ENCODE peak calls at places on chromosomes 1 and 21, in seven cellular contexts. N, Z, V, J, K, Y and W are unnamed samples.

GRCh38 chr1:27795601-27796000 is 22.6 kb downstream of the STX12 start:
- DNase-seq in N (no peak), Z (no peak), V (no peak), J (no peak), K (no peak), Y (no peak), W (no peak)

GRCh38 chr1:57489342-57490036 is 65.6 kb upstream of the DAB1 start:
- DNase-seq in N (no peak), Z (no peak), V (no peak), J (no peak), K (peak; percentile 51), Y (no peak), W (no peak)

GRCh38 chr21:39073717-39074116 is 109.5 kb downstream of the PSMG1 start:
- DNase-seq in N (no peak), Z (no peak), V (no peak), J (no peak), K (no peak), Y (no peak), W (no peak)

GRCh38 chr1:187261637-187262036 is 432.9 kb downstream of the PLA2G4A start:
- DNase-seq in N (no peak), Z (no peak), V (no peak), J (no peak), K (no peak), Y (no peak), W (no peak)

GRCh38 chr1:52756020-52756419 is 29.8 kb downstream of the ZYG11B start:
- DNase-seq in N (no peak), Z (no peak), V (no peak), J (no peak), K (no peak), Y (no peak), W (no peak)

GRCh38 chr1:111930356-111930755 is 59.1 kb downstream of the KCND3 start:
- DNase-seq in N (no peak), Z (no peak), V (no peak), J (no peak), K (no peak), Y (no peak), W (no peak)

GRCh38 chr1:101121515-101121914 is 95.9 kb upstream of the DPH5 start:
- DNase-seq in N (no peak), Z (no peak), V (no peak), J (no peak), K (no peak), Y (no peak), W (no peak)

GRCh38 chr1:4974981-4975685 is 320.7 kb downstream of the AJAP1 start:
- DNase-seq in N (no peak), Z (no peak), V (no peak), J (no peak), K (no peak), Y (no peak), W (no peak)

GRCh38 chr1:172837816-172838680 is 179.1 kb downstream of the FASLG start:
- DNase-seq in N (no peak), Z (no peak), V (no peak), J (no peak), K (no peak), Y (no peak), W (peak; percentile 89)

GRCh38 chr1:75265792-75266191 is 131.6 kb downstream of the LHX8 start:
- DNase-seq in N (no peak), Z (peak; percentile 10), V (peak; percentile 33), J (peak; percentile 36), K (peak; percentile 74), Y (peak; percentile 67), W (peak; percentile 46)

GRCh38 chr1:58814251-58815068 is 30.6 kb upstream of the JUN start:
- DNase-seq in N (peak; percentile 64), Z (no peak), V (no peak), J (peak; percentile 41), K (peak; percentile 26), Y (no peak), W (no peak)

GRCh38 chr1:214957330-214958137 is 125.0 kb upstream of the KCNK2 start:
- DNase-seq in N (no peak), Z (no peak), V (peak; percentile 57), J (peak; percentile 85), K (no peak), Y (no peak), W (no peak)
- TF ChIP-seq MAX in N (no peak), Z (peak; percentile 90), V (no peak), J (no peak), K (no peak), Y (no peak), W (no peak)

GRCh38 chr1:212368073-212368484 is 46.6 kb downstream of the PACC1 start:
- DNase-seq in N (peak; percentile 59), Z (peak; percentile 60), V (peak; percentile 74), J (peak; percentile 78), K (peak; percentile 68), Y (peak; percentile 61), W (peak; percentile 66)

GRCh38 chr1:212367474-212368072 is 47.1 kb downstream of the PACC1 start:
- DNase-seq in N (no peak), Z (no peak), V (no peak), J (no peak), K (no peak), Y (no peak), W (no peak)

GRCh38 chr1:212364985-212365384 is 49.7 kb downstream of the PACC1 start:
- DNase-seq in N (no peak), Z (no peak), V (no peak), J (no peak), K (no peak), Y (no peak), W (no peak)

GRCh38 chr1:212366901-212367300 is 47.8 kb downstream of the PACC1 start:
- DNase-seq in N (no peak), Z (no peak), V (no peak), J (no peak), K (no peak), Y (no peak), W (no peak)
- TF ChIP-seq MAX in N (no peak), Z (no peak), V (no peak), J (no peak), K (no peak), Y (no peak), W (no peak)

DNA sequence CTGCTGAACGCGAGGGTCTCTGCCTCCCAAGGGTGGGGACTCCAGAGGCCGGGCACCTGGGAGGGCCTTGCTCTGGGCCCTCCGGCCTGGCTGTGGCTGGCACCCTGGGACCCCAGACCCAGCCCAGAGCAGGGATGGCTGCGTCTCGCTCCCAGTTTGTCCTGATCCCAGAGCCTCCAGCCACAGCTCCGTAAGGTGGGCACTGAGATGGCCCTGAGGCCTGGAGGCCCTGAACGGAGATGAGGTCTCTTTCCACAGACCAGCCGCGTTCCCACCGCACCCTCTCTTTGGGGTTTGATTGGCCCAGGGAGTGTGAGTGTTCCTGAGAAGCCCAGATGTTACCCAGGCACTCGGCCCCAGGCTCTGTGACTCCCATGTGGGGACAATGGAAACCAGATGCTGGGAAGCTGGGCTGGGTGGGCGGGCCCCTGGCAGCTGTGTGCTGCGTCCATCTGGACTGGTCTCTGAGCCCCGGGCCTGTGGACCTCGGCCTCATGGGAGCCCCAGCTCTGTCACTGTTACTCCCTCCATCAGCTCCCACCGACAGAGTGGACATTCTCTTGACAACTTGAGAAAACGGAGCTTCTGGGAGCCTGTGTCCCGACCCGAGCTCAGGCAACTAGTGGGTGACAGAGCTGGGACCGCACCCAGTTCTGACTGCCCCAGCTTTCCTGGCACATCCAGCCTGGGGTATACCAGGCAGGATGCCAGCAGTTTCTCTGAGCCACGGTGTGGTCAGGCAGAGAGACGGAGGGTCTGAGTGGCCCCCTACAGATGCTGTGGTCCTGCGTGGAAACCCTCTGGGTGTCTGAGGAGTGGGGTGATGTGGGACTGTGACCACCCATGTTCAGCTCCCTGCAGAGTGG is 9.8 kb upstream of the COL6A1 start:
- DNase-seq in N (no peak), Z (peak; percentile 92), V (no peak), J (no peak), K (no peak), Y (no peak), W (no peak)
- TF ChIP-seq MAX in N (no peak), Z (no peak), V (no peak), J (no peak), K (no peak), Y (no peak), W (no peak)

GRCh38 chr1:94144836-94145235 is 23.9 kb upstream of the ABCA4 start:
- DNase-seq in N (no peak), Z (no peak), V (no peak), J (no peak), K (no peak), Y (no peak), W (no peak)

GRCh38 chr1:94142022-94142421 is 21.1 kb upstream of the ABCA4 start:
- DNase-seq in N (no peak), Z (no peak), V (no peak), J (no peak), K (peak; percentile 98), Y (no peak), W (no peak)

GRCh38 chr1:94143809-94144176 is 22.8 kb upstream of the ABCA4 start:
- DNase-seq in N (no peak), Z (no peak), V (no peak), J (no peak), K (no peak), Y (peak; percentile 38), W (no peak)

GRCh38 chr1:94143173-94143808 is 22.3 kb upstream of the ABCA4 start:
- DNase-seq in N (no peak), Z (no peak), V (no peak), J (no peak), K (no peak), Y (no peak), W (no peak)

DNA sequence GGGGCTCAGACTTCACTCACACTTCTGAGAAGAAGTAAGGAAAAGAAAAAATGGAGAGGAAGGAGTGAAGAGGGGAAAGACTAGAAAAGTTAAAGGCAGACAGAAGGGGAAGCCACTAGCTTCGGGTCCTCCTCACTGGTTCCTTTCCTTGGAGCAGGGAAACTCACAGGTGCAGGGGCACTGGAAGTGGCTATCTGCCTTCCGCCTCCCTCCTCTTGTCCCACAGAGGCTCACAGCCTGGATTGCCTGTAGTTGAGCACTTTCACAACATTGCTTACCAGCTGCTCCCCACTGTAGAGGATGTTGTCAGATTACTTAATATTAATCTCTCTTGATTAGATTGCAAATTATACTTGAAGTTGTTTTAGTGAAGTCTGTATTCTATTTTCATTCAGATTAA is 21.6 kb upstream of the ABCA4 start:
- DNase-seq in N (no peak), Z (no peak), V (no peak), J (no peak), K (no peak), Y (no peak), W (no peak)
- TF ChIP-seq MAX in N (no peak), Z (no peak), V (no peak), J (no peak), K (no peak), Y (no peak), W (no peak)

DNA sequence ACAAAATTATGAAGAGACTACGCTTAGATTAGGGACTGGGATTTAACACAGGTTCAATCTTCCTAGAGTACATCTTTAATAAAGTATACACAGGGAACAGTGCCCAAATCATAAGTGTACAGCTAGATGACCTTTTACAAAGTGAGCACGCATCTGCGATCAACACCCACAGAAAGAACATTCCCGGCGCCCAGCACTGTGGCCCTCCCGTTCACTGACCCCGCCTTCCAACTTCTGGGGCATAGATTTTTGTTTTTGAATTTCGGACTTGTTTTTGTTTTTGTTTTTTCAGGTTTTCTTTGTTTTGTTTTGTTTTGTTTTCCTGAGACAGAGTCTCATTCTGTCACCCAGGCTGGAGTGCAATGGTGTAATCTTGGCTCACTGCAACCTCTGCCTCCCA is 30.6 kb upstream of the COX20 start:
- DNase-seq in N (no peak), Z (no peak), V (no peak), J (no peak), K (no peak), Y (no peak), W (no peak)
- TF ChIP-seq MAX in N (no peak), Z (no peak), V (no peak), J (no peak), K (no peak), Y (no peak), W (no peak)

GRCh38 chr21:44438531-44439210 is 16.6 kb upstream of the LRRC3 start:
- DNase-seq in N (no peak), Z (peak; percentile 85), V (no peak), J (no peak), K (no peak), Y (no peak), W (no peak)
- TF ChIP-seq MAX in N (no peak), Z (no peak), V (no peak), J (no peak), K (no peak), Y (no peak), W (no peak)